ENCODE peak calls at places on chromosome X, in four cellular contexts. R is fibroblast of the aortic adventitia, D is NCI-H460, Y is pancreas. H is an unnamed sample.
A peak's percentile ranks its signal among the peaks of the same experiment; 100 is the strongest.

GRCh38 chrX:49066278-49066677 is 7.5 kb downstream of the CCDC120 start:
- DNase-seq in R (no peak), Y (no peak), D (no peak), H (no peak)

GRCh38 chrX:110671068-110671803 is 124.4 kb downstream of the CHRDL1 start:
- DNase-seq in Y (no peak), D (no peak), R (peak; percentile 3), H (no peak)

GRCh38 chrX:41602946-41603345 is 85.8 kb upstream of the GPR34 start:
- DNase-seq in Y (no peak), R (peak; percentile 42), D (no peak), H (no peak)

GRCh38 chrX:154013614-154014360 is 5.9 kb downstream of the IRAK1 start:
- DNase-seq in R (peak; percentile 43), Y (no peak), D (peak; percentile 40), H (peak; percentile 56)

GRCh38 chrX:45740291-45740690 is 539.6 kb upstream of the DIPK2B start:
- DNase-seq in Y (no peak), D (no peak), R (no peak), H (no peak)

GRCh38 chrX:48648299-48648698 is 35.3 kb upstream of the WAS start:
- DNase-seq in Y (no peak), R (peak; percentile 68), D (peak; percentile 54), H (no peak)

GRCh38 chrX:67543818-67544217 is at the start of gene AR:
- DNase-seq in Y (peak; percentile 43), D (peak; percentile 64), R (peak; percentile 67), H (no peak)

GRCh38 chrX:12488220-12488619 is 303.0 kb upstream of the PRPS2 start:
- DNase-seq in R (peak; percentile 57), D (no peak), Y (no peak), H (no peak)

GRCh38 chrX:26822448-26822847 is 606.5 kb downstream of the MAGEB5 start:
- DNase-seq in Y (no peak), D (no peak), R (no peak), H (no peak)

GRCh38 chrX:106201502-106202178 is 33.5 kb downstream of the PWWP3B start:
- DNase-seq in D (no peak), R (no peak), Y (no peak), H (no peak)

GRCh38 chrX:127879585-127879984 is 172.6 kb downstream of the ACTRT1 start:
- DNase-seq in R (no peak), Y (no peak), D (no peak), H (no peak)

GRCh38 chrX:39058724-39059123 is 257.5 kb downstream of the MID1IP1 start:
- DNase-seq in Y (no peak), R (no peak), D (no peak), H (no peak)

GRCh38 chrX:6941041-6941440 is 206.5 kb upstream of the STS start:
- DNase-seq in D (no peak), Y (no peak), R (peak; percentile 3), H (no peak)

GRCh38 chrX:367866-368265 is 18.8 kb downstream of the PPP2R3B start:
- DNase-seq in Y (peak; percentile 10), R (no peak), D (no peak), H (no peak)

GRCh38 chrX:16185725-16186136 is 18.4 kb downstream of the MAGEB17 start:
- DNase-seq in D (no peak), R (peak; percentile 67), Y (no peak), H (no peak)

GRCh38 chrX:110044531-110045249 is 41.8 kb downstream of the TMEM164 start:
- DNase-seq in Y (no peak), D (no peak), R (no peak), H (no peak)

GRCh38 chrX:43898406-43898805 is 16.2 kb upstream of the MAOB start:
- DNase-seq in D (no peak), R (no peak), Y (no peak), H (no peak)

GRCh38 chrX:19857131-19857530 is 30.3 kb downstream of the SH3KBP1 start:
- DNase-seq in Y (no peak), D (no peak), R (no peak), H (no peak)

GRCh38 chrX:139972113-139972512 is 6.8 kb upstream of the CXorf66 start:
- DNase-seq in Y (no peak), D (no peak), R (no peak), H (no peak)

GRCh38 chrX:153832732-153833131 is 2.4 kb upstream of the PDZD4 start:
- DNase-seq in R (no peak), Y (no peak), D (no peak), H (no peak)

GRCh38 chrX:13357925-13358324 is 38.1 kb upstream of the ATXN3L start:
- DNase-seq in D (no peak), Y (no peak), R (peak; percentile 50), H (no peak)

GRCh38 chrX:69321006-69321655 is 155.9 kb upstream of the PJA1 start:
- DNase-seq in D (no peak), R (no peak), Y (no peak), H (no peak)

GRCh38 chrX:76427560-76428242 is at the start of gene MAGEE1:
- DNase-seq in R (peak; percentile 64), Y (peak; percentile 74), D (peak; percentile 52), H (peak; percentile 31)

GRCh38 chrX:19334945-19335626 is 8.6 kb upstream of the PDHA1 start:
- DNase-seq in D (peak; percentile 30), Y (no peak), R (no peak), H (no peak)

GRCh38 chrX:48883729-48884128 is 13.8 kb downstream of the TIMM17B start:
- DNase-seq in D (no peak), Y (no peak), R (no peak), H (no peak)

GRCh38 chrX:94058728-94059382 is 384.8 kb downstream of the FAM133A start:
- DNase-seq in D (peak; percentile 77), Y (no peak), R (peak; percentile 1), H (no peak)

GRCh38 chrX:44927398-44927797 is 54.4 kb downstream of the KDM6A start:
- DNase-seq in Y (no peak), R (no peak), D (no peak), H (no peak)

GRCh38 chrX:9320940-9321339 is 143.9 kb upstream of the TBL1X start:
- DNase-seq in R (peak; percentile 5), Y (no peak), D (peak; percentile 9), H (no peak)

GRCh38 chrX:151750511-151750910 is 16.0 kb downstream of the CNGA2 start:
- DNase-seq in Y (no peak), D (no peak), R (no peak), H (no peak)

GRCh38 chrX:85859426-85859825 is 187.9 kb downstream of the CHM start:
- DNase-seq in Y (no peak), D (no peak), R (peak; percentile 1), H (no peak)

GRCh38 chrX:69324851-69325250 is 159.6 kb upstream of the PJA1 start:
- DNase-seq in Y (no peak), R (no peak), D (no peak), H (no peak)

GRCh38 chrX:49960061-49960460 is 37.7 kb downstream of the CLCN5 start:
- DNase-seq in D (no peak), Y (no peak), R (no peak), H (no peak)

GRCh38 chrX:18702362-18703195 is 4.9 kb upstream of the PPEF1 start:
- DNase-seq in Y (no peak), R (peak; percentile 51), D (peak; percentile 90), H (no peak)

GRCh38 chrX:119479845-119480244 is 11.6 kb downstream of the SLC25A5 start:
- DNase-seq in D (no peak), R (no peak), Y (no peak), H (no peak)

GRCh38 chrX:115233497-115234219 is at the start of gene LRCH2:
- DNase-seq in R (peak; percentile 47), D (no peak), Y (peak; percentile 19), H (no peak)

H was measured in GM12891.